ENCODE peak calls at places on chromosomes 2 and 18, in seven cellular contexts. A is neuronal stem cell; M is CD4-positive, alpha-beta T cell; N is A549; U is K562; Q is cardiac muscle cell; T is GM23248. X is an unnamed sample.

GRCh38 chr2:181203412-181203811 is 223.0 kb downstream of the UBE2E3 start:
- DNase-seq in Q (no peak), M (no peak), A (no peak), U (no peak), N (peak), T (peak), X (peak)

GRCh38 chr18:27057459-27058302 is 127.4 kb downstream of the CHST9 start:
- DNase-seq in U (no peak), M (no peak), N (no peak), A (no peak), Q (peak), T (no peak), X (no peak)

GRCh38 chr2:98560256-98560771 is 48.0 kb downstream of the COA5 start:
- DNase-seq in Q (no peak), N (no peak), A (no peak), T (peak), U (peak), M (no peak), X (peak)

GRCh38 chr2:1282552-1282951 is 130.7 kb upstream of the TPO start:
- DNase-seq in M (no peak), Q (peak), A (no peak), U (peak), N (no peak), T (no peak), X (no peak)

GRCh38 chr2:7097353-7097895 is 180.2 kb downstream of the RNF144A start:
- DNase-seq in N (peak), M (peak), U (peak), Q (peak), A (peak), T (peak), X (no peak)

GRCh38 chr18:58080516-58080915 is 36.5 kb downstream of the NEDD4L start:
- DNase-seq in U (no peak), N (no peak), T (no peak), A (no peak), M (no peak), Q (no peak), X (no peak)

GRCh38 chr2:235414422-235414821 is 79.4 kb upstream of the AGAP1 start:
- DNase-seq in A (no peak), T (no peak), M (no peak), Q (no peak), U (no peak), N (no peak), X (no peak)

GRCh38 chr2:167134381-167135072 is 246.2 kb downstream of the XIRP2 start:
- DNase-seq in Q (no peak), M (no peak), A (no peak), T (peak), N (peak), U (no peak), X (peak)

GRCh38 chr18:77223221-77223639 is 26.4 kb upstream of the GALR1 start:
- DNase-seq in Q (no peak), U (no peak), A (no peak), T (peak), M (no peak), N (no peak), X (no peak)

GRCh38 chr2:170997893-170998477 is 68.9 kb downstream of the GORASP2 start:
- DNase-seq in N (no peak), Q (no peak), M (no peak), A (no peak), T (no peak), U (no peak), X (no peak)

GRCh38 chr18:62198259-62198658 is 11.2 kb downstream of the RELCH start:
- DNase-seq in A (no peak), Q (no peak), T (peak), N (no peak), M (no peak), U (no peak), X (peak)

GRCh38 chr2:46555646-46556205 is 76.4 kb downstream of the TMEM247 start:
- DNase-seq in U (no peak), A (no peak), N (no peak), T (no peak), M (no peak), Q (no peak), X (no peak)

GRCh38 chr2:172179045-172179742 is 76.5 kb upstream of the DLX2 start:
- DNase-seq in M (no peak), Q (no peak), N (no peak), T (peak), A (no peak), U (no peak), X (peak)

GRCh38 chr2:38038682-38039081 is 37.3 kb downstream of the CYP1B1 start:
- DNase-seq in T (no peak), A (no peak), N (no peak), U (no peak), M (no peak), Q (no peak), X (no peak)

GRCh38 chr2:46909771-46910419 is 5.7 kb downstream of the MCFD2 start:
- DNase-seq in M (no peak), T (peak), N (peak), Q (no peak), A (no peak), U (no peak), X (peak)

GRCh38 chr2:119659601-119660342 is 19.2 kb upstream of the TMEM177 start:
- DNase-seq in A (peak), T (peak), M (peak), U (no peak), Q (peak), N (no peak), X (no peak)

GRCh38 chr18:79511271-79511670 is 115.5 kb downstream of the NFATC1 start:
- DNase-seq in U (no peak), Q (no peak), A (no peak), T (no peak), N (no peak), M (no peak), X (no peak)

GRCh38 chr18:44852818-44853217 is 172.1 kb downstream of the SETBP1 start:
- DNase-seq in N (no peak), Q (peak), U (no peak), A (no peak), T (no peak), M (no peak), X (no peak)

GRCh38 chr18:5456577-5457466 is 87.0 kb downstream of the EPB41L3 start:
- DNase-seq in U (no peak), T (peak), N (no peak), M (no peak), Q (peak), A (peak), X (no peak)

GRCh38 chr2:10721344-10722251 is at the start of gene ATP6V1C2:
- DNase-seq in Q (peak), T (peak), A (peak), M (no peak), N (peak), U (peak), X (no peak)

GRCh38 chr18:42520074-42520473 is 565.0 kb downstream of the PIK3C3 start:
- DNase-seq in A (no peak), Q (no peak), U (no peak), N (no peak), M (no peak), T (no peak), X (no peak)

GRCh38 chr2:233015048-233015645 is 2.1 kb upstream of the NGEF start:
- DNase-seq in A (no peak), T (no peak), U (no peak), Q (no peak), N (no peak), M (no peak), X (no peak)

GRCh38 chr18:4631239-4631638 is 176.1 kb upstream of the DLGAP1 start:
- DNase-seq in U (no peak), Q (no peak), M (no peak), T (no peak), N (no peak), A (no peak), X (no peak)

GRCh38 chr18:59705145-59705544 is 7.9 kb upstream of the CCBE1 start:
- DNase-seq in A (no peak), M (no peak), U (no peak), T (no peak), N (no peak), Q (no peak), X (no peak)

GRCh38 chr2:190716176-190716807 is 67.4 kb downstream of the NAB1 start:
- DNase-seq in Q (no peak), M (no peak), U (no peak), T (no peak), N (no peak), A (no peak), X (no peak)

GRCh38 chr2:2866459-2866858 is 511.2 kb downstream of the EIPR1 start:
- DNase-seq in U (no peak), M (no peak), Q (no peak), N (no peak), T (no peak), A (no peak), X (no peak)

GRCh38 chr2:20509766-20510490 is 63.1 kb downstream of the RHOB start:
- DNase-seq in Q (peak), M (no peak), A (no peak), T (peak), U (peak), N (no peak), X (peak)

GRCh38 chr2:207434903-207435302 is 94.9 kb upstream of the CREB1 start:
- DNase-seq in N (no peak), Q (no peak), A (no peak), M (no peak), T (no peak), U (no peak), X (no peak)

GRCh38 chr2:42249887-42250286 is 80.7 kb downstream of the EML4 start:
- DNase-seq in T (no peak), A (no peak), N (no peak), U (no peak), M (no peak), Q (peak), X (peak)

GRCh38 chr2:72117029-72117428 is 30.6 kb downstream of the CYP26B1 start:
- DNase-seq in T (no peak), M (no peak), Q (no peak), U (no peak), N (no peak), A (no peak), X (no peak)

GRCh38 chr18:79030680-79031079 is 38.5 kb upstream of the ATP9B start:
- DNase-seq in M (no peak), Q (no peak), A (no peak), U (no peak), N (no peak), T (no peak), X (peak)

GRCh38 chr2:84424152-84424551 is 34.9 kb downstream of the SUCLG1 start:
- DNase-seq in Q (peak), T (peak), N (peak), U (no peak), M (no peak), A (no peak), X (no peak)

GRCh38 chr2:21395366-21395765 is 271.6 kb downstream of the TDRD15 start:
- DNase-seq in U (peak), A (no peak), T (no peak), M (no peak), N (no peak), Q (no peak), X (no peak)

GRCh38 chr2:232416521-232417470 is 10.2 kb downstream of the ALPG start:
- DNase-seq in M (no peak), U (no peak), A (no peak), N (no peak), T (no peak), Q (no peak), X (no peak)

GRCh38 chr18:57802166-57802868 is 798 bp downstream of the ATP8B1 start:
- DNase-seq in U (no peak), A (peak), T (no peak), M (no peak), Q (no peak), N (no peak), X (no peak)

GRCh38 chr2:47783491-47784330 is 766 bp downstream of the MSH6 start:
- DNase-seq in M (peak), U (peak), A (peak), N (peak), Q (peak), T (peak), X (no peak)

GRCh38 chr18:23850215-23850614 is 161.0 kb downstream of the LAMA3 start:
- DNase-seq in M (no peak), T (no peak), U (no peak), Q (no peak), A (no peak), N (no peak), X (no peak)
- H3K27ac ChIP-seq in M (no peak), T (no peak), U (no peak), Q (no peak), A (no peak), N (no peak), X (peak)

GRCh38 chr2:126945118-126945517 is 46.4 kb downstream of the TEX51 start:
- DNase-seq in Q (no peak), A (no peak), N (no peak), T (peak), M (no peak), U (no peak), X (no peak)
- H3K27ac ChIP-seq in Q (no peak), A (no peak), N (no peak), T (no peak), M (no peak), U (no peak), X (no peak)

DNA sequence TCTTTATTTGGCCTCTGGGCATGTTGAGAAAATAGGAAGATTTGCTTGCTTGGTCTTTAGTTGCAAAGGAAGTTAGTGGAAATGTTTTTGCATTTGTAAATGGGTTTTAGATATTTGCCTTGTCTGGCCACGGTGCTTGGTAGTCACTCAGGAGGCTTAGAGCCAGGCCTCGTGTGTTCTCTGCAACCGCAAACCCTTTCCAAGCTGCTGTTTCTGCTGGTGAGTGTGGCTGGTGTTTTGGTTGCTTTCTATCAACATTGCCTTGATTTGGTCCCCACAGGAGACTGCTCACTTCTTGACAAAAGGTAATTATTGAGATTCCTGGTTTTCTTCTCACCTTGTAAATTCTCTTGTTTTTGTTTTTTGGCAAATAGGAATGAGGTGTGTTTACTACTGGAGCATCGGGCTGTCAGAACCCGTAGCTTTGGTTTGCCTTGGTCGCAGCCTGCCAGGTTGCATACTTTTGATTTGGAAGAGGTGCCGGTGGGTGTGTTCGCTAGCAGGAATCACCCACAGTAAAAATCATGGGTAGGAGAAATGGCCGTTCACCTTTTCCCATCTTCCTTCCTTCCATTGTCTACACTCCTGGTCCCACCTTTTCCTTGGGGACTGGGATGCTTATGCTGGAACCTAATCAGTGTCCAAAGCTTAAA is 15.8 kb downstream of the ASAP2 start:
- DNase-seq in Q (no peak), T (peak), U (no peak), N (no peak), A (no peak), M (no peak), X (no peak)
- H3K27ac ChIP-seq in Q (no peak), T (peak), U (no peak), N (no peak), A (no peak), M (no peak), X (no peak)

DNA sequence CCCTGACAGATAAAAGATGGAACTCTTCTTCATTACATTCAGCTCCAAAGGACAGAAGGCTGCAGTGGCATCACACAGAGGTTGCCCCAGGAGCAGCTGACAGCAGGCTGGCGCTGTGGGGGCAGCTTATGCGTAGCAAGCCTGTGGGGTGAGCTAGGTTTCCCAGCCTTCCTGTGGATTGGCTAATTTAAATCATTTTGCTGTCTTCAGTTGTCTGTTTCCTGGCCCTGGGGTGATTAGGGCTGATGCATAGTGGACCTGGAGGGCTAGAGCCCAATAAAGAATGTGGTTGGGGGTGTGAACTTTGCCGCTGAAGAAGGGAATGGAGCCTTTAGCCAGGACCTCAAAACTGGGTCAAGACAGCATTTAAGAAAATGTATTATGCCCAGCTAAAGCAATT is 1038.0 kb downstream of the SOCS6 start:
- DNase-seq in T (no peak), M (no peak), Q (no peak), N (no peak), U (no peak), A (no peak), X (no peak)
- H3K27ac ChIP-seq in T (no peak), M (no peak), Q (no peak), N (no peak), U (no peak), A (no peak), X (no peak)

GRCh38 chr2:240187989-240188590 is 47.6 kb upstream of the OTOS start:
- DNase-seq in T (no peak), A (no peak), M (no peak), Q (no peak), U (no peak), N (no peak), X (no peak)

GRCh38 chr2:240192661-240193060 is 52.2 kb upstream of the OTOS start:
- DNase-seq in Q (no peak), U (no peak), A (no peak), T (no peak), N (no peak), M (no peak), X (no peak)

GRCh38 chr2:240186191-240186725 is 45.8 kb upstream of the OTOS start:
- DNase-seq in T (no peak), Q (no peak), A (no peak), M (no peak), U (no peak), N (no peak), X (no peak)

GRCh38 chr2:240191001-240191400 is 50.5 kb upstream of the OTOS start:
- DNase-seq in Q (no peak), T (no peak), M (no peak), A (no peak), U (no peak), N (no peak), X (no peak)

GRCh38 chr2:240189686-240190085 is 49.2 kb upstream of the OTOS start:
- DNase-seq in U (no peak), M (no peak), A (no peak), N (no peak), T (no peak), Q (no peak), X (no peak)
- H3K27ac ChIP-seq in U (no peak), M (no peak), A (no peak), N (no peak), T (no peak), Q (no peak), X (no peak)

GRCh38 chr2:219501849-219502248 is 3.2 kb downstream of the GMPPA start:
- DNase-seq in U (no peak), T (no peak), Q (no peak), M (no peak), N (no peak), A (no peak), X (no peak)

GRCh38 chr2:219499555-219499954 is 864 bp downstream of the GMPPA start:
- DNase-seq in T (peak), A (no peak), N (no peak), M (no peak), Q (no peak), U (no peak), X (no peak)

GRCh38 chr2:219500135-219500534 is 1.4 kb downstream of the GMPPA start:
- DNase-seq in Q (no peak), N (no peak), U (no peak), T (peak), A (no peak), M (no peak), X (no peak)

GRCh38 chr2:219502618-219503017 is 3.9 kb downstream of the GMPPA start:
- DNase-seq in A (no peak), U (no peak), Q (no peak), M (no peak), N (no peak), T (no peak), X (no peak)

GRCh38 chr2:219501441-219501840 is 2.8 kb downstream of the GMPPA start:
- DNase-seq in U (peak), Q (no peak), T (no peak), N (no peak), M (no peak), A (no peak), X (no peak)
- H3K27ac ChIP-seq in U (peak), Q (no peak), T (no peak), N (no peak), M (no peak), A (no peak), X (no peak)

GRCh38 chr2:100800910-100801309 is 19.0 kb upstream of the NPAS2 start:
- DNase-seq in Q (no peak), A (no peak), T (no peak), U (no peak), M (no peak), N (no peak), X (no peak)

GRCh38 chr2:100799701-100800100 is 20.2 kb upstream of the NPAS2 start:
- DNase-seq in Q (no peak), M (no peak), A (no peak), T (no peak), N (no peak), U (no peak), X (no peak)

GRCh38 chr2:100793220-100793619 is 26.7 kb upstream of the NPAS2 start:
- DNase-seq in N (no peak), M (no peak), Q (no peak), T (no peak), A (no peak), U (no peak), X (no peak)

GRCh38 chr2:100793982-100794381 is 26.0 kb upstream of the NPAS2 start:
- DNase-seq in M (no peak), A (no peak), N (no peak), Q (no peak), U (peak), T (no peak), X (no peak)

DNA sequence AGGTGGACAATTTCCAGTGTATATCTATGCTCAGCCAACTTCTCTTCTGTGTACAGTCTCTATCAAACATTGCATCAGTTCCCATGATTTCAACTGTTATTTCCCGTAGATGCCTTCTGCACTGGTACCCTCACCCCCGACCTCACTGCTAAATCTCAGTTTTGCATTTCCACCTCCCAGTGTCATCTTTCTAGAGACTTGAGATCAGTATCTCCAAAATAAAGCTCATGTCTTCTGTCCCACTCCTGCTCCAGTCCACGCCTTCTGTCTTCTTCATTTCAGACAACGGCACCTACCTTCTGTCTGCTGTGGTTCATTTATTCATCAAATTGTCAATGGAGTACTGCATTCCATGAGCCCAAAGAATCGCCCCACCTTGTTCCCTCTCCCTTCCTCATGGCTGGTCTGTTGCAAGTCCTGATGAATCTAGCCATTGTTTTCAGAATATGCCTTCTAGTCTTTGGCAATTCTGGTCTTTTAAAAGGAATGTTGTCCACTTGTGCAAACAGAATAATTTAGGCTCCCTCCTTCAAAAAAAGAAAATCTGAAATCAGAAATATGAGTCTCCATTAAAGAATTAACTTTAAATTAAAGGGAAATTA is 23.3 kb upstream of the NPAS2 start:
- DNase-seq in U (no peak), Q (no peak), T (no peak), M (no peak), A (no peak), N (no peak), X (peak)
- H3K27ac ChIP-seq in U (no peak), Q (no peak), T (no peak), M (no peak), A (no peak), N (no peak), X (peak)

DNA sequence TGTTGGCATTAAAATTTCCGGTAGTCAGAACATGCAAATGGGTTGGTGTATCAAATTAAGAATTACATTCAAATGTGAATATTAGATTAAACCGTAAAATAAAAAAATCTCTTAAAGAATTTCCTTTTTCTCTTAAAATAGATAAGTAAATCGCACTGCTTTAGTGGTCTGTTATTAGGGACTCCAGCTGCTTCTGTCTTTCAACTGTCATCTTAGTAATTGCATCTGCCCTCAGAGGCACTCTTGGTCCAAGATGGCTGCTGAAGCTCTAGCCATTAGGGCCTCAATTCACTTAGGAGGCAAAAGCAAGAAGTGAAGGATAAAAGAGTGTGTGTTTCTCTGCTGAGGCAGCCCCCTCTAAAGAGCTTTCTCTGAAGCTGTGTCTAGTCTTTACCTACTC is 132.4 kb downstream of the MGAT5 start:
- DNase-seq in T (no peak), U (no peak), A (no peak), Q (no peak), N (no peak), M (no peak), X (no peak)
- H3K27ac ChIP-seq in T (no peak), U (no peak), A (no peak), Q (no peak), N (no peak), M (no peak), X (no peak)

X was measured in epithelial cell of prostate.